ENCODE peak calls at places on chromosomes 7 and 10, in eight cellular contexts. One of them, this sample, is unnamed.
A peak's percentile ranks its signal among the peaks of the same experiment; 100 is the strongest.

GRCh38 chr10:111203615-111204014 is 126.8 kb downstream of the ADRA2A start:
- DNase-seq in CD4-positive, CD25-positive, alpha-beta regulatory T cell: no peak
- DNase-seq in kidney epithelial cell: no peak
- DNase-seq in ovary: no peak
- DNase-seq in GM12891: no peak
- DNase-seq in fibroblast of lung: no peak
- DNase-seq in astrocyte of the cerebellum: no peak
- DNase-seq in retina: no peak
- DNase-seq in this sample: no peak

GRCh38 chr7:17299477-17299991 is 1.1 kb downstream of the AHR start:
- DNase-seq in CD4-positive, CD25-positive, alpha-beta regulatory T cell: peak; percentile 2
- DNase-seq in kidney epithelial cell: no peak
- DNase-seq in ovary: no peak
- DNase-seq in GM12891: no peak
- DNase-seq in fibroblast of lung: peak; percentile 41
- DNase-seq in astrocyte of the cerebellum: no peak
- DNase-seq in retina: no peak
- DNase-seq in this sample: no peak

GRCh38 chr7:42972703-42973500 is 40.7 kb downstream of the MRPL32 start:
- DNase-seq in CD4-positive, CD25-positive, alpha-beta regulatory T cell: no peak
- DNase-seq in kidney epithelial cell: peak; percentile 23
- DNase-seq in ovary: peak; percentile 81
- DNase-seq in GM12891: no peak
- DNase-seq in fibroblast of lung: peak; percentile 100
- DNase-seq in astrocyte of the cerebellum: peak; percentile 96
- DNase-seq in retina: no peak
- DNase-seq in this sample: peak; percentile 98

GRCh38 chr10:8628351-8628750 is 573.9 kb downstream of the GATA3 start:
- DNase-seq in CD4-positive, CD25-positive, alpha-beta regulatory T cell: no peak
- DNase-seq in kidney epithelial cell: peak; percentile 39
- DNase-seq in ovary: no peak
- DNase-seq in GM12891: no peak
- DNase-seq in fibroblast of lung: no peak
- DNase-seq in astrocyte of the cerebellum: no peak
- DNase-seq in retina: no peak
- DNase-seq in this sample: no peak

GRCh38 chr10:117536359-117536861 is 6.1 kb upstream of the EMX2 start:
- DNase-seq in CD4-positive, CD25-positive, alpha-beta regulatory T cell: no peak
- DNase-seq in kidney epithelial cell: no peak
- DNase-seq in ovary: no peak
- DNase-seq in GM12891: no peak
- DNase-seq in fibroblast of lung: no peak
- DNase-seq in astrocyte of the cerebellum: no peak
- DNase-seq in retina: peak; percentile 46
- DNase-seq in this sample: no peak

GRCh38 chr7:83468251-83468739 is 180.6 kb downstream of the SEMA3E start:
- DNase-seq in CD4-positive, CD25-positive, alpha-beta regulatory T cell: no peak
- DNase-seq in kidney epithelial cell: peak; percentile 99
- DNase-seq in ovary: no peak
- DNase-seq in GM12891: peak; percentile 17
- DNase-seq in fibroblast of lung: peak; percentile 98
- DNase-seq in astrocyte of the cerebellum: peak; percentile 98
- DNase-seq in retina: peak; percentile 50
- DNase-seq in this sample: peak; percentile 88

GRCh38 chr10:24849051-24849450 is 103.4 kb downstream of the PRTFDC1 start:
- DNase-seq in CD4-positive, CD25-positive, alpha-beta regulatory T cell: no peak
- DNase-seq in kidney epithelial cell: no peak
- DNase-seq in ovary: no peak
- DNase-seq in GM12891: no peak
- DNase-seq in fibroblast of lung: no peak
- DNase-seq in astrocyte of the cerebellum: no peak
- DNase-seq in retina: peak; percentile 66
- DNase-seq in this sample: no peak

GRCh38 chr7:78634073-78634472 is 819.4 kb downstream of the MAGI2 start:
- DNase-seq in CD4-positive, CD25-positive, alpha-beta regulatory T cell: no peak
- DNase-seq in kidney epithelial cell: no peak
- DNase-seq in ovary: no peak
- DNase-seq in GM12891: no peak
- DNase-seq in fibroblast of lung: no peak
- DNase-seq in astrocyte of the cerebellum: no peak
- DNase-seq in retina: no peak
- DNase-seq in this sample: no peak

GRCh38 chr7:139709460-139709859 is 68.3 kb downstream of the HIPK2 start:
- DNase-seq in CD4-positive, CD25-positive, alpha-beta regulatory T cell: no peak
- DNase-seq in kidney epithelial cell: no peak
- DNase-seq in ovary: no peak
- DNase-seq in GM12891: no peak
- DNase-seq in fibroblast of lung: peak; percentile 94
- DNase-seq in astrocyte of the cerebellum: peak; percentile 79
- DNase-seq in retina: no peak
- DNase-seq in this sample: peak; percentile 76

GRCh38 chr7:12771378-12771877 is 84.0 kb downstream of the ARL4A start:
- DNase-seq in CD4-positive, CD25-positive, alpha-beta regulatory T cell: no peak
- DNase-seq in kidney epithelial cell: no peak
- DNase-seq in ovary: no peak
- DNase-seq in GM12891: no peak
- DNase-seq in fibroblast of lung: peak; percentile 93
- DNase-seq in astrocyte of the cerebellum: peak; percentile 81
- DNase-seq in retina: peak; percentile 67
- DNase-seq in this sample: no peak

GRCh38 chr7:151506901-151507382 is 12.8 kb downstream of the RHEB start:
- DNase-seq in CD4-positive, CD25-positive, alpha-beta regulatory T cell: no peak
- DNase-seq in kidney epithelial cell: no peak
- DNase-seq in ovary: no peak
- DNase-seq in GM12891: no peak
- DNase-seq in fibroblast of lung: no peak
- DNase-seq in astrocyte of the cerebellum: no peak
- DNase-seq in retina: no peak
- DNase-seq in this sample: no peak

GRCh38 chr7:137302075-137302474 is 41.5 kb downstream of the PTN start:
- DNase-seq in CD4-positive, CD25-positive, alpha-beta regulatory T cell: no peak
- DNase-seq in kidney epithelial cell: no peak
- DNase-seq in ovary: no peak
- DNase-seq in GM12891: no peak
- DNase-seq in fibroblast of lung: no peak
- DNase-seq in astrocyte of the cerebellum: no peak
- DNase-seq in retina: no peak
- DNase-seq in this sample: no peak

GRCh38 chr10:132700168-132701098 is 85.5 kb downstream of the NKX6-2 start:
- DNase-seq in CD4-positive, CD25-positive, alpha-beta regulatory T cell: no peak
- DNase-seq in kidney epithelial cell: no peak
- DNase-seq in ovary: peak; percentile 44
- DNase-seq in GM12891: no peak
- DNase-seq in fibroblast of lung: peak; percentile 65
- DNase-seq in astrocyte of the cerebellum: no peak
- DNase-seq in retina: peak; percentile 36
- DNase-seq in this sample: no peak

GRCh38 chr10:5537684-5538083 is 12.9 kb downstream of the CALML3 start:
- DNase-seq in CD4-positive, CD25-positive, alpha-beta regulatory T cell: no peak
- DNase-seq in kidney epithelial cell: no peak
- DNase-seq in ovary: no peak
- DNase-seq in GM12891: no peak
- DNase-seq in fibroblast of lung: no peak
- DNase-seq in astrocyte of the cerebellum: no peak
- DNase-seq in retina: no peak
- DNase-seq in this sample: no peak

GRCh38 chr10:128268015-128268722 is 141.9 kb upstream of the MKI67 start:
- DNase-seq in CD4-positive, CD25-positive, alpha-beta regulatory T cell: no peak
- DNase-seq in kidney epithelial cell: no peak
- DNase-seq in ovary: no peak
- DNase-seq in GM12891: peak; percentile 30
- DNase-seq in fibroblast of lung: peak; percentile 8
- DNase-seq in astrocyte of the cerebellum: no peak
- DNase-seq in retina: peak; percentile 90
- DNase-seq in this sample: no peak

GRCh38 chr10:9825491-9826018 is 1192.1 kb upstream of the CELF2 start:
- DNase-seq in CD4-positive, CD25-positive, alpha-beta regulatory T cell: no peak
- DNase-seq in kidney epithelial cell: no peak
- DNase-seq in ovary: no peak
- DNase-seq in GM12891: no peak
- DNase-seq in fibroblast of lung: no peak
- DNase-seq in astrocyte of the cerebellum: no peak
- DNase-seq in retina: no peak
- DNase-seq in this sample: no peak

GRCh38 chr10:45417746-45418145 is 43.7 kb downstream of the ALOX5 start:
- DNase-seq in CD4-positive, CD25-positive, alpha-beta regulatory T cell: no peak
- DNase-seq in kidney epithelial cell: no peak
- DNase-seq in ovary: no peak
- DNase-seq in GM12891: no peak
- DNase-seq in fibroblast of lung: no peak
- DNase-seq in astrocyte of the cerebellum: no peak
- DNase-seq in retina: no peak
- DNase-seq in this sample: no peak

GRCh38 chr7:2843711-2844152 is 376 bp downstream of the GNA12 start:
- DNase-seq in CD4-positive, CD25-positive, alpha-beta regulatory T cell: no peak
- DNase-seq in kidney epithelial cell: no peak
- DNase-seq in ovary: peak; percentile 44
- DNase-seq in GM12891: no peak
- DNase-seq in fibroblast of lung: peak; percentile 34
- DNase-seq in astrocyte of the cerebellum: no peak
- DNase-seq in retina: peak; percentile 48
- DNase-seq in this sample: no peak

GRCh38 chr10:92483539-92483938 is 90.4 kb downstream of the IDE start:
- DNase-seq in CD4-positive, CD25-positive, alpha-beta regulatory T cell: no peak
- DNase-seq in kidney epithelial cell: no peak
- DNase-seq in ovary: no peak
- DNase-seq in GM12891: no peak
- DNase-seq in fibroblast of lung: no peak
- DNase-seq in astrocyte of the cerebellum: no peak
- DNase-seq in retina: no peak
- DNase-seq in this sample: no peak

GRCh38 chr10:66928000-66928770 is 2.3 kb downstream of the LRRTM3 start:
- DNase-seq in CD4-positive, CD25-positive, alpha-beta regulatory T cell: no peak
- DNase-seq in kidney epithelial cell: no peak
- DNase-seq in ovary: no peak
- DNase-seq in GM12891: no peak
- DNase-seq in fibroblast of lung: peak; percentile 23
- DNase-seq in astrocyte of the cerebellum: no peak
- DNase-seq in retina: peak; percentile 86
- DNase-seq in this sample: no peak

GRCh38 chr10:45502458-45502857 is 128.4 kb downstream of the ALOX5 start:
- DNase-seq in CD4-positive, CD25-positive, alpha-beta regulatory T cell: no peak
- DNase-seq in kidney epithelial cell: no peak
- DNase-seq in ovary: no peak
- DNase-seq in GM12891: no peak
- DNase-seq in fibroblast of lung: no peak
- DNase-seq in astrocyte of the cerebellum: no peak
- DNase-seq in retina: no peak
- DNase-seq in this sample: no peak

GRCh38 chr7:74013539-74014272 is 14.3 kb upstream of the ELN start:
- DNase-seq in CD4-positive, CD25-positive, alpha-beta regulatory T cell: no peak
- DNase-seq in kidney epithelial cell: no peak
- DNase-seq in ovary: no peak
- DNase-seq in GM12891: no peak
- DNase-seq in fibroblast of lung: no peak
- DNase-seq in astrocyte of the cerebellum: no peak
- DNase-seq in retina: no peak
- DNase-seq in this sample: no peak

GRCh38 chr10:77792155-77792554 is 134.4 kb downstream of the DLG5 start:
- DNase-seq in CD4-positive, CD25-positive, alpha-beta regulatory T cell: no peak
- DNase-seq in kidney epithelial cell: no peak
- DNase-seq in ovary: no peak
- DNase-seq in GM12891: no peak
- DNase-seq in fibroblast of lung: no peak
- DNase-seq in astrocyte of the cerebellum: no peak
- DNase-seq in retina: no peak
- DNase-seq in this sample: no peak

GRCh38 chr7:1520574-1521234 is 9.8 kb upstream of the MAFK start:
- DNase-seq in CD4-positive, CD25-positive, alpha-beta regulatory T cell: no peak
- DNase-seq in kidney epithelial cell: no peak
- DNase-seq in ovary: no peak
- DNase-seq in GM12891: no peak
- DNase-seq in fibroblast of lung: peak; percentile 97
- DNase-seq in astrocyte of the cerebellum: peak; percentile 67
- DNase-seq in retina: no peak
- DNase-seq in this sample: peak; percentile 98

GRCh38 chr7:83324596-83324995 is 161.9 kb upstream of the PCLO start:
- DNase-seq in CD4-positive, CD25-positive, alpha-beta regulatory T cell: no peak
- DNase-seq in kidney epithelial cell: no peak
- DNase-seq in ovary: no peak
- DNase-seq in GM12891: no peak
- DNase-seq in fibroblast of lung: no peak
- DNase-seq in astrocyte of the cerebellum: no peak
- DNase-seq in retina: no peak
- DNase-seq in this sample: no peak

This sample was measured in brain pericyte.